ENCODE peak calls at places on chromosomes 1 and 21, in five cellular contexts. One of them, this sample, is unnamed.
A peak's percentile ranks its signal among the peaks of the same experiment; 100 is the strongest.

GRCh38 chr1:220818421-220819173 is 31.9 kb downstream of the MTARC1 start:
- DNase-seq in GM13977: no peak
- DNase-seq in pons: no peak
- DNase-seq in KG1: no peak
- DNase-seq in activated T-cell treated with anti-CD3 and anti-CD28 coated beads for 24 hours: no peak
- DNase-seq in this sample: peak; percentile 69

GRCh38 chr1:240602189-240602588 is 9.8 kb downstream of the GREM2 start:
- DNase-seq in KG1: no peak
- DNase-seq in activated T-cell treated with anti-CD3 and anti-CD28 coated beads for 24 hours: no peak
- DNase-seq in pons: no peak
- DNase-seq in GM13977: no peak
- DNase-seq in this sample: no peak

GRCh38 chr1:101260531-101260930 is 23.7 kb downstream of the S1PR1 start:
- DNase-seq in GM13977: no peak
- DNase-seq in activated T-cell treated with anti-CD3 and anti-CD28 coated beads for 24 hours: no peak
- DNase-seq in pons: no peak
- DNase-seq in KG1: no peak
- DNase-seq in this sample: no peak

GRCh38 chr1:78339490-78339889 is 151.3 kb upstream of the PTGFR start:
- DNase-seq in pons: no peak
- DNase-seq in GM13977: no peak
- DNase-seq in KG1: no peak
- DNase-seq in activated T-cell treated with anti-CD3 and anti-CD28 coated beads for 24 hours: no peak
- DNase-seq in this sample: peak; percentile 29

GRCh38 chr21:17828223-17828622 is 9.1 kb upstream of the C21orf91 start:
- DNase-seq in activated T-cell treated with anti-CD3 and anti-CD28 coated beads for 24 hours: no peak
- DNase-seq in GM13977: no peak
- DNase-seq in pons: no peak
- DNase-seq in KG1: no peak
- DNase-seq in this sample: no peak

GRCh38 chr1:198939286-198939685 is 300.4 kb downstream of the PTPRC start:
- DNase-seq in KG1: no peak
- DNase-seq in activated T-cell treated with anti-CD3 and anti-CD28 coated beads for 24 hours: no peak
- DNase-seq in GM13977: no peak
- DNase-seq in pons: no peak
- DNase-seq in this sample: no peak

GRCh38 chr1:15900662-15901279 is 53.3 kb downstream of the SPEN start:
- DNase-seq in pons: peak; percentile 32
- DNase-seq in activated T-cell treated with anti-CD3 and anti-CD28 coated beads for 24 hours: no peak
- DNase-seq in KG1: no peak
- DNase-seq in GM13977: no peak
- DNase-seq in this sample: no peak

GRCh38 chr1:194533641-194534040 is 1347.2 kb upstream of the B3GALT2 start:
- DNase-seq in KG1: no peak
- DNase-seq in activated T-cell treated with anti-CD3 and anti-CD28 coated beads for 24 hours: no peak
- DNase-seq in GM13977: no peak
- DNase-seq in pons: no peak
- DNase-seq in this sample: no peak

GRCh38 chr1:152348447-152348846 is 11.4 kb downstream of the FLG2 start:
- DNase-seq in GM13977: no peak
- DNase-seq in pons: no peak
- DNase-seq in KG1: no peak
- DNase-seq in activated T-cell treated with anti-CD3 and anti-CD28 coated beads for 24 hours: no peak
- DNase-seq in this sample: no peak

GRCh38 chr21:44801468-44802395 is at the start of gene UBE2G2:
- DNase-seq in activated T-cell treated with anti-CD3 and anti-CD28 coated beads for 24 hours: peak; percentile 83
- DNase-seq in pons: peak; percentile 56
- DNase-seq in GM13977: peak; percentile 97
- DNase-seq in KG1: peak; percentile 50
- DNase-seq in this sample: peak; percentile 69

GRCh38 chr1:116377564-116378529 is 4.8 kb downstream of the ATP1A1 start:
- DNase-seq in pons: peak; percentile 92
- DNase-seq in activated T-cell treated with anti-CD3 and anti-CD28 coated beads for 24 hours: no peak
- DNase-seq in KG1: no peak
- DNase-seq in GM13977: peak; percentile 69
- DNase-seq in this sample: no peak

GRCh38 chr1:173329747-173330146 is 122.6 kb upstream of the TNFSF4 start:
- DNase-seq in activated T-cell treated with anti-CD3 and anti-CD28 coated beads for 24 hours: no peak
- DNase-seq in GM13977: no peak
- DNase-seq in KG1: peak; percentile 7
- DNase-seq in pons: no peak
- DNase-seq in this sample: no peak

GRCh38 chr1:15714438-15715136 is 21.5 kb upstream of the SLC25A34 start:
- DNase-seq in activated T-cell treated with anti-CD3 and anti-CD28 coated beads for 24 hours: no peak
- DNase-seq in GM13977: no peak
- DNase-seq in KG1: no peak
- DNase-seq in pons: peak; percentile 90
- DNase-seq in this sample: no peak

GRCh38 chr1:40822890-40823289 is 39.3 kb downstream of the CITED4 start:
- DNase-seq in activated T-cell treated with anti-CD3 and anti-CD28 coated beads for 24 hours: no peak
- DNase-seq in pons: no peak
- DNase-seq in GM13977: no peak
- DNase-seq in KG1: no peak
- DNase-seq in this sample: no peak

GRCh38 chr1:163144418-163144817 is 58.3 kb downstream of the RGS5 start:
- DNase-seq in GM13977: no peak
- DNase-seq in pons: no peak
- DNase-seq in activated T-cell treated with anti-CD3 and anti-CD28 coated beads for 24 hours: no peak
- DNase-seq in KG1: no peak
- DNase-seq in this sample: no peak

GRCh38 chr21:18832950-18833349 is 429.4 kb upstream of the TMPRSS15 start:
- DNase-seq in activated T-cell treated with anti-CD3 and anti-CD28 coated beads for 24 hours: no peak
- DNase-seq in pons: no peak
- DNase-seq in KG1: no peak
- DNase-seq in GM13977: no peak
- DNase-seq in this sample: no peak

GRCh38 chr1:198108646-198109045 is 48.2 kb upstream of the NEK7 start:
- DNase-seq in KG1: no peak
- DNase-seq in activated T-cell treated with anti-CD3 and anti-CD28 coated beads for 24 hours: no peak
- DNase-seq in GM13977: no peak
- DNase-seq in pons: no peak
- DNase-seq in this sample: no peak

GRCh38 chr1:216983823-216984222 is 260.6 kb upstream of the ESRRG start:
- DNase-seq in GM13977: no peak
- DNase-seq in pons: no peak
- DNase-seq in activated T-cell treated with anti-CD3 and anti-CD28 coated beads for 24 hours: no peak
- DNase-seq in KG1: no peak
- DNase-seq in this sample: no peak

GRCh38 chr1:160115545-160116276 is at the start of gene ATP1A2:
- DNase-seq in GM13977: no peak
- DNase-seq in pons: no peak
- DNase-seq in activated T-cell treated with anti-CD3 and anti-CD28 coated beads for 24 hours: no peak
- DNase-seq in KG1: no peak
- DNase-seq in this sample: no peak

This sample was measured in T1000.